ENCODE peak calls at places on chromosomes 11 and 22, in eight cellular contexts. X is cardiac fibroblast; B is heart right ventricle; F is SK-N-DZ; S is Calu3; O is H54; E is choroid plexus epithelial cell; W is activated T-cell treated with anti-CD3 and anti-CD28 coated beads, Interleukin-2, amount 50 U/mL, for 72 hours. M is an unnamed sample.

GRCh38 chr22:20204821-20205220 is 54.0 kb upstream of the CCDC188 start:
- DNase-seq in W (no peak), X (no peak), E (no peak), O (no peak), S (no peak), B (no peak), F (no peak), M (no peak)

GRCh38 chr11:117230286-117230961 is 1.4 kb downstream of the PCSK7 start:
- DNase-seq in X (peak; percentile 50), S (no peak), O (no peak), F (no peak), E (peak; percentile 52), B (no peak), W (peak; percentile 73), M (peak; percentile 77)

GRCh38 chr11:36345535-36346141 is 49.5 kb downstream of the PRR5L start:
- DNase-seq in W (no peak), S (no peak), F (no peak), E (no peak), X (no peak), O (no peak), B (no peak), M (no peak)

GRCh38 chr11:32312865-32313403 is 122.4 kb downstream of the WT1 start:
- DNase-seq in S (peak; percentile 60), O (peak; percentile 66), W (peak; percentile 52), F (peak; percentile 25), B (no peak), E (peak; percentile 76), X (peak; percentile 94), M (peak; percentile 68)

GRCh38 chr11:2685566-2686359 is 14.0 kb downstream of the KCNQ1OT1 start:
- DNase-seq in X (no peak), O (no peak), W (no peak), F (no peak), S (no peak), E (no peak), B (no peak), M (no peak)

GRCh38 chr11:66858186-66858938 is 1.5 kb downstream of the LRFN4 start:
- DNase-seq in F (no peak), X (no peak), B (no peak), E (no peak), O (no peak), S (no peak), W (no peak), M (no peak)

GRCh38 chr11:35893796-35894475 is 49.9 kb upstream of the LDLRAD3 start:
- DNase-seq in F (no peak), X (no peak), B (no peak), O (no peak), E (peak; percentile 21), W (no peak), S (peak; percentile 44), M (no peak)

GRCh38 chr11:46463701-46464100 is 72.1 kb upstream of the CHRM4 start:
- DNase-seq in E (no peak), X (no peak), S (no peak), F (no peak), W (no peak), B (no peak), O (no peak), M (no peak)

GRCh38 chr11:117443269-117444186 is 115.9 kb downstream of the CEP164 start:
- DNase-seq in O (peak; percentile 52), F (peak; percentile 77), X (peak; percentile 32), W (peak; percentile 63), S (peak; percentile 35), E (peak; percentile 69), B (peak; percentile 63), M (peak; percentile 66)

GRCh38 chr11:57711414-57712255 is at the start of gene MED19:
- DNase-seq in F (peak; percentile 87), O (peak; percentile 52), W (peak; percentile 75), S (peak; percentile 91), X (peak; percentile 77), B (peak; percentile 73), E (peak; percentile 83), M (peak; percentile 85)

GRCh38 chr11:47980907-47981621 is 705 bp downstream of the PTPRJ start:
- DNase-seq in S (peak; percentile 62), B (peak; percentile 54), F (no peak), X (peak; percentile 40), O (no peak), E (peak; percentile 44), W (peak; percentile 69), M (peak; percentile 39)

GRCh38 chr11:65660038-65660437 is 2.7 kb downstream of the RELA start:
- DNase-seq in W (no peak), E (no peak), X (no peak), B (no peak), S (no peak), F (no peak), O (no peak), M (no peak)

GRCh38 chr22:34992672-34993071 is 73.3 kb upstream of the ISX start:
- DNase-seq in W (no peak), S (no peak), B (no peak), E (no peak), X (no peak), F (no peak), O (no peak), M (no peak)

GRCh38 chr22:38298312-38299000 is 18.8 kb downstream of the CSNK1E start:
- DNase-seq in F (no peak), B (no peak), W (peak; percentile 58), X (peak; percentile 100), E (peak; percentile 100), S (peak; percentile 34), O (peak; percentile 93), M (peak; percentile 60)

GRCh38 chr11:19076744-19077589 is 16.4 kb upstream of the MRGPRX2 start:
- DNase-seq in E (peak; percentile 61), F (peak; percentile 54), O (no peak), B (peak; percentile 36), X (peak; percentile 55), S (peak; percentile 79), W (peak; percentile 71), M (peak; percentile 78)

GRCh38 chr11:36425593-36426206 is 84.4 kb downstream of the TRAF6 start:
- DNase-seq in F (no peak), W (no peak), S (no peak), B (no peak), E (peak; percentile 80), O (no peak), X (peak; percentile 68), M (no peak)

GRCh38 chr11:122871302-122871701 is 11.3 kb upstream of the JHY start:
- DNase-seq in E (no peak), B (no peak), X (no peak), S (no peak), F (no peak), W (no peak), O (no peak), M (no peak)

GRCh38 chr11:123185326-123185725 is 9.7 kb downstream of the CLMP start:
- DNase-seq in W (no peak), B (no peak), O (no peak), F (no peak), S (no peak), E (no peak), X (no peak), M (no peak)

GRCh38 chr11:94593030-94593429 is 25.9 kb downstream of the PIWIL4 start:
- DNase-seq in E (peak; percentile 28), S (no peak), W (no peak), X (peak; percentile 51), F (no peak), B (no peak), O (peak; percentile 3), M (no peak)

GRCh38 chr11:117823941-117824420 is 563 bp downstream of the FXYD2 start:
- DNase-seq in W (no peak), F (no peak), S (no peak), B (peak; percentile 81), X (peak; percentile 49), E (peak; percentile 28), O (no peak), M (peak; percentile 17)

GRCh38 chr22:40694409-40694808 is 15.1 kb downstream of the MCHR1 start:
- DNase-seq in F (no peak), E (no peak), B (no peak), W (no peak), O (no peak), S (no peak), X (no peak), M (no peak)

GRCh38 chr11:98940913-98941312 is 79.8 kb upstream of the CNTN5 start:
- DNase-seq in S (no peak), B (no peak), E (no peak), O (no peak), W (no peak), F (peak; percentile 8), X (no peak), M (no peak)

GRCh38 chr22:27731621-27732020 is 69.9 kb downstream of the MN1 start:
- DNase-seq in B (no peak), X (no peak), W (no peak), E (no peak), S (no peak), F (no peak), O (no peak), M (no peak)

GRCh38 chr22:38032681-38033521 is 24.3 kb upstream of the PICK1 start:
- DNase-seq in B (no peak), E (peak; percentile 85), O (no peak), W (no peak), S (no peak), X (peak; percentile 89), F (no peak), M (no peak)

GRCh38 chr22:50173221-50173982 is 2.9 kb downstream of the PANX2 start:
- DNase-seq in F (no peak), S (no peak), E (no peak), W (no peak), X (no peak), O (no peak), B (no peak), M (no peak)

GRCh38 chr22:43042101-43042780 is 27.3 kb upstream of the PACSIN2 start:
- DNase-seq in E (peak; percentile 50), S (no peak), O (no peak), X (no peak), B (no peak), W (no peak), F (no peak), M (no peak)

GRCh38 chr11:116615211-116615865 is 157.4 kb downstream of the BUD13 start:
- DNase-seq in O (no peak), B (no peak), F (no peak), S (no peak), X (no peak), W (no peak), E (no peak), M (no peak)

GRCh38 chr11:83566948-83567347 is 280.8 kb upstream of the CCDC90B start:
- DNase-seq in F (no peak), W (no peak), E (peak; percentile 43), S (no peak), X (peak; percentile 66), O (no peak), B (no peak), M (no peak)

GRCh38 chr11:83019888-83020579 is 51.7 kb downstream of the RAB30 start:
- DNase-seq in E (no peak), F (no peak), B (peak; percentile 64), S (no peak), X (no peak), W (no peak), O (no peak), M (no peak)

GRCh38 chr11:62337682-62338181 is 484 bp downstream of the ASRGL1 start:
- DNase-seq in F (peak; percentile 33), X (peak; percentile 3), O (peak; percentile 19), S (peak; percentile 43), B (peak; percentile 19), W (peak; percentile 14), E (no peak), M (peak; percentile 17)

GRCh38 chr11:25535462-25535861 is 796.5 kb upstream of the ANO3 start:
- DNase-seq in E (peak; percentile 1), B (no peak), S (no peak), O (no peak), F (no peak), X (peak; percentile 14), W (no peak), M (no peak)

GRCh38 chr11:34204396-34205279 is 99.2 kb downstream of the NAT10 start:
- DNase-seq in E (no peak), O (peak; percentile 84), X (peak; percentile 54), B (no peak), F (no peak), W (no peak), S (peak; percentile 74), M (no peak)

GRCh38 chr11:67400251-67400941 is 1.3 kb downstream of the PPP1CA start:
- DNase-seq in O (no peak), S (no peak), X (no peak), F (no peak), E (no peak), W (no peak), B (no peak), M (peak; percentile 54)

GRCh38 chr22:50674606-50675552 is 2.3 kb downstream of the SHANK3 start:
- DNase-seq in E (no peak), B (no peak), S (peak; percentile 84), F (peak; percentile 40), W (peak; percentile 19), O (no peak), X (no peak), M (no peak)

M was measured in activated CD4-positive, alpha-beta memory T cell treated with anti-CD3 and anti-CD28 coated beads for 36 hours.